ENCODE peak calls at places on chromosomes 4 and X, in six cellular contexts. K is lower leg skin, I is heart left ventricle, O is sigmoid colon, Z is tibial nerve, P is testis. U is an unnamed sample.

GRCh38 chrX:71301195-71301924 is at the start of gene ITGB1BP2:
- DNase-seq in O (peak), P (peak), I (peak), K (peak), Z (no peak), U (no peak)

GRCh38 chr4:67549123-67549522 is 3.8 kb upstream of the CENPC start:
- DNase-seq in P (no peak), O (no peak), I (no peak), Z (no peak), K (no peak), U (peak)

GRCh38 chrX:38941675-38942074 is 140.4 kb downstream of the MID1IP1 start:
- DNase-seq in O (no peak), K (no peak), Z (no peak), P (no peak), I (no peak), U (peak)

GRCh38 chr4:51866835-51867234 is 23.9 kb downstream of the DCUN1D4 start:
- DNase-seq in P (no peak), O (peak), Z (no peak), K (no peak), I (peak), U (no peak)

GRCh38 chr4:114208747-114209146 is 229.3 kb upstream of the ARSJ start:
- DNase-seq in P (no peak), I (no peak), O (no peak), K (no peak), Z (no peak), U (no peak)

GRCh38 chr4:114734581-114734980 is 136.0 kb downstream of the UGT8 start:
- DNase-seq in Z (no peak), I (no peak), K (no peak), O (no peak), P (no peak), U (no peak)

GRCh38 chr4:136203199-136203598 is 1329.1 kb downstream of the PCDH18 start:
- DNase-seq in O (no peak), K (no peak), I (no peak), Z (no peak), P (no peak), U (no peak)

GRCh38 chr4:4388836-4389575 is 2.1 kb downstream of the NSG1 start:
- DNase-seq in K (no peak), O (peak), Z (no peak), I (no peak), P (no peak), U (no peak)

GRCh38 chrX:109856974-109857373 is 123.9 kb upstream of the ACSL4 start:
- DNase-seq in I (no peak), O (no peak), K (no peak), P (no peak), Z (no peak), U (peak)

GRCh38 chrX:65866146-65866545 is 173.7 kb downstream of the VSIG4 start:
- DNase-seq in P (no peak), Z (no peak), I (no peak), K (no peak), O (no peak), U (no peak)

GRCh38 chr4:43564601-43565000 is 672.1 kb downstream of the GRXCR1 start:
- DNase-seq in P (no peak), K (no peak), Z (no peak), I (no peak), O (no peak), U (no peak)

GRCh38 chr4:113457886-113458285 is 303.7 kb downstream of the CAMK2D start:
- DNase-seq in Z (no peak), O (no peak), P (no peak), K (no peak), I (no peak), U (no peak)

GRCh38 chr4:130600706-130601105 is 1504.8 kb downstream of the C4orf33 start:
- DNase-seq in K (no peak), I (no peak), O (no peak), P (no peak), Z (no peak), U (no peak)

DNA sequence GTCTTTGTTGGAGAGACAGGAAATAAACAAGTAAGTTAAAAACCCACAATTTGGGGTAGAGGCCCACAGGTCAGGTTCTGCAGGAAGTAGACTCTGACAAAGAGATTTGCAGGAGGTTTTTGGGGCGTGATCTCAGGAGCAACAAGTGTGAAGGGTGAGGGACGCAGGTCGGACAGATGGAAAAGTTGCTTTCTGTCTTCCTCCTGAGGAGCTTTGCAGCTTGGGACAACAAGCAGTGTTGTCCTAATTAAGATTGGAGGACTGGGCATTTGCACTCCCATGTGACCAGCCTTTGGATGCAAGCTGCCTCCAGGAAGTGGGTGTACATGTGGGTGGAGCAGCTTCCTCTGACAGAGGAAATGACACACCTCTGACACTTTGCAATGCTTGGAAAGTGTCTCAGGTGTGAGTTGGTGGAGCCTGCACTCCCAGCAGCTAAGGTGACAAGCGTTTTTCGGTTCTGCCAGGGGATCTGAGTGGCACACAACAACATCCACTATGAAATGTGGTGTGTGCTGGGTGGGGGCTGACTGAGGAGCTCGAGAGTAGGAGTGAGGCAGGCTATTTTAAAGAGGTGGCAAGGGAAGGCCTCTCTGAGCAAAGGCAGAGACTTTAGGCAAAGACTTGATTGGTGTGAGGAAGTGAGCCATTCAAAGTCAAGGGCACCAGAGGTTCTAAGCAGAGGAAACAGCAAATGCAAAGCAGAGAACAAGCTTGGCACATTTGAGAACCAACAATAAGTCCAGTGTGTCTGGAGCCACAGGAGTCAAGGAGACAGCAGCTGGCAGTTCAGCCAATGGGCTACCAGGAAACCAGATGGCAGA is 339.8 kb upstream of the GATB start:
- DNase-seq in I (no peak), Z (no peak), O (no peak), P (no peak), K (peak), U (no peak)
- TF ChIP-seq POLR2A in I (no peak), Z (no peak), O (no peak), P (no peak), K (no peak), U (no peak)

DNA sequence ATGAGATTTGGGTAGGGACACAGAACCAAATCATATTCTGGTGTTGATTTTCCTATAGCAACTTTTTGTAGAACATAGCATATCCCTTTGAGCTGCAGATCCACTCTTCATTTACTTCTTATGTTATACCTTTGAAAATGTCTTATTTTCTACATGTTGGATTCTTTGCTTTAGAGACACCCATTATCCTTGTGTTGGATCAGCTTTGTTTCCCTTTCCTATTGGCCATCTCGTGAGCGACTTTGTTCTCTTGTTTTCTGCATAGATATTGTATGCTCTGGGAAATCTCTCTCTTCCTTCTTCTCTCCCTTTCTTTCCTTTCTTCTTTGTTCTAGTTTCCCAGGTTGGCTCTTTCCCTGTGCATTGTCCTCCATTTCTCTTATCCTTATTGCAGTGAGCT is 59.6 kb downstream of the DRD5 start:
- DNase-seq in P (no peak), I (no peak), O (no peak), Z (no peak), K (no peak), U (no peak)
- TF ChIP-seq POLR2A in P (no peak), I (no peak), O (no peak), Z (no peak), K (no peak), U (no peak)

GRCh38 chrX:101619336-101619735 is 1.5 kb upstream of the ARMCX6 start:
- DNase-seq in P (no peak), K (no peak), O (no peak), I (no peak), Z (no peak), U (peak)

DNA sequence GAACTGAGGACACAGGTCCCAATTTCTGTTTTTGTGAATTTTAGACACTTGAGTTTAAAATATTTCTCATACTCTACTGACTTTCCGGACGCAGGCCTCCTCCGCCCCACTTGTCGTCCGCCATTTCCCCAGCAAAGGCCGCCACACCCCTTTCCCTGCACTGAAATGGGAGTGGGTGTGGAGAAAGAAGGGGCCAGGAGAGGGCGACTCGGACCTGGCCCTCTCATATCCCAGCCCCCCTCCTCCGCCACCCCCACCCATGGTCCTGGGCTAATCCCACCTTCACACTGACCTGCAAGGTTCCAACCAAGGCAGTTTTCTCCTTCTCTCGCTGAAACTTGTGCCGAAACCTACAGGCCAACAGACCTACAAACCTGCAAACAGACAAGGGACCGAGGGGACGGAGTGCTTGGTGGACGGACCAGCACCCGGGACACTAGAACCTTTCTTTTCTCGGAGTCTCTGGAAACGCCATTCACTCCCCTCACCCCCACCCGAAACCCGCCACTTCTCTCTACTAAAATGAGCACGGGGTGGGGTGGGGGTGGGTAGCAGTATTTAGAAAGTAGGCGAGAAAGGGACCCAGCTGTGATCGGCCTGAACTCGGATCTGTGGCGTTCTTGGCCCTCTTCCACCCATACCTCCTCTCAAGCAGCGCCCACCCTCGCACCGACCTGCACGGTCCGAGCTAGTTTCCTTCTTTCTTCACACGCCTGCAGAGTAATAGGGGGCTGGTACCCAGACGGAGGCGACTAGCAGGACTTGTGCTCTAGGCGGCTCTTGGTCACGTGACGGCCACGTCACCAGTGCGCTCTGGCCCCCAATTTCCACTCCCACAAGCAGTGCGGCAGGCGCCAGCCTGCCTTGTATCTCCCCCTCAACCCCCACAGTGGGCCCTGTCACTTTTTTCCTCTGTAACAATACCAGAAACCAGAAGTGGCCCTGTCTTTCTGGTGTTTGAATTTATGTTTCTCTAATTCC is at the start of gene ARMCX6:
- DNase-seq in I (peak), P (peak), O (peak), Z (peak), K (peak), U (peak)
- TF ChIP-seq POLR2A in I (peak), P (no peak), O (no peak), Z (peak), K (no peak), U (peak)

GRCh38 chrX:134836497-134836968 is 154.3 kb upstream of the SMIM10 start:
- DNase-seq in P (peak), K (no peak), Z (no peak), I (no peak), O (no peak), U (peak)
- TF ChIP-seq POLR2A in P (no peak), K (no peak), Z (no peak), I (no peak), O (no peak), U (no peak)

GRCh38 chr4:139015269-139015947 is at the start of gene NOCT:
- DNase-seq in Z (peak), P (peak), K (peak), O (peak), I (peak), U (peak)
- TF ChIP-seq POLR2A in Z (peak), P (peak), K (no peak), O (peak), I (peak), U (peak)

DNA sequence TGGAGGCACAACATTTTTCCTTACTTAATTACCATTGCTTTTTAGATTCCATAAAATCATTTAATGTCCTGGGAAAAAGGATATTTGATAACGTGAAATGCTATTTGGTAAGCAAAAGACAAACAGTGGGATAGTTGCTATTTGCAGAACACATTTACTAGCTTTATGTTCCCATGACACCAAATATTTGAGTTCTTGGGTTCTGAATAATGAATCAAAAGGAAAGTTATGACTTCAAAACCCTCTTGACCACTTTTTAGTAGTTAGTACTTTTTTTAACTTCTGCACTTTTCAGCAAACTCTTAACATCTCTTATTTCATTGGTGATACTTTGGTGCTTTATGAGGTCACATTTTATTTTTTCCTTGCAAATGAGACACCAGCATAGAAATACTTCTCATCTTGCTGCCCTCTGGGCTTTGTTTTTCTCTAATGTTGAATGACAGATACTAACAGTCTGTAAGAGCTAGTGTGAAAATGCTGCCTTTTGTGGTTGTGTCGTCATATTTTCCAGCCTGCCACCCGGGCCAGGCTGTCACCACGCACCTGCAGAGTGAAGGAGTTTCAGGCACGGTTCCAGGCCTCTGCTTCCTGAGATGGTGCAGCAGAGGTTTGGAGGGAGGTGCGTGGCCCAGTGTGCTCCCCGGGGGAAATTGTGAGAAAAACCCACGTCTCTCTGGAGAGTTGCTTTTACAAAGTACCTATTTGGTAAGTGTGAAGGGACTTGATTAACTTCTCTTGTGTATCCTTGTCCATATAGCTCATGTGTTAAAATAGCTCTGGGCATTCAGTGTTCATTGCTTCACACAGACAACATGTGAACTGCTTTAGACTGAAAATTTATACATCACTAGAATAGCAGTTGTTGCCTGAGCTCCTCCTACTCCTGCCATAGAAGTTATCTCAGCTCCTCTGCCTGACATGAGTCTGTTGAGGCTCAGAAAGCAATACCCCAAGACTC is 34.7 kb downstream of the MSL3 start:
- DNase-seq in Z (no peak), I (no peak), P (no peak), O (no peak), K (no peak), U (no peak)
- TF ChIP-seq POLR2A in Z (no peak), I (no peak), P (no peak), O (no peak), K (no peak), U (no peak)